ENCODE peak calls at places on chromosomes 7 and 10, in eight cellular contexts. P, S, X, F, M, B, T and L are unnamed samples.

GRCh38 chr7:142754681-142755575 is 5.7 kb downstream of the PRSS1 start:
- DNase-seq in X (no peak), M (no peak), P (no peak), S (no peak), F (no peak), T (peak), B (no peak), L (no peak)

GRCh38 chr10:974038-974784 is 14.0 kb upstream of the GTPBP4 start:
- DNase-seq in M (no peak), P (no peak), X (no peak), S (no peak), T (no peak), B (peak), F (no peak), L (no peak)

GRCh38 chr7:81470084-81470723 is 299.6 kb downstream of the HGF start:
- DNase-seq in M (peak), B (peak), T (peak), F (no peak), X (peak), P (peak), S (peak), L (peak)

GRCh38 chr7:142602756-142603155 is 146.5 kb upstream of the PRSS1 start:
- DNase-seq in M (no peak), P (no peak), F (no peak), X (no peak), B (no peak), T (no peak), S (no peak), L (no peak)

GRCh38 chr7:99386584-99387238 is 12.2 kb downstream of the ARPC1B start:
- DNase-seq in S (no peak), X (no peak), M (no peak), T (peak), F (no peak), B (no peak), P (peak), L (peak)

GRCh38 chr7:9028012-9028411 is 594.6 kb downstream of the NXPH1 start:
- DNase-seq in P (no peak), F (no peak), S (no peak), T (no peak), X (no peak), M (no peak), B (no peak), L (no peak)

GRCh38 chr10:63628526-63629362 is 107.5 kb downstream of the REEP3 start:
- DNase-seq in M (peak), P (no peak), X (peak), F (no peak), S (peak), B (peak), T (peak), L (peak)

GRCh38 chr10:119466655-119467054 is 75.9 kb downstream of the RGS10 start:
- DNase-seq in T (peak), M (no peak), F (no peak), S (peak), P (no peak), B (no peak), X (no peak), L (peak)

GRCh38 chr7:47435889-47436312 is 146.0 kb downstream of the TNS3 start:
- DNase-seq in P (no peak), B (no peak), S (peak), T (peak), F (no peak), X (peak), M (peak), L (peak)

GRCh38 chr7:77537595-77538185 is 595 bp downstream of the PTPN12 start:
- DNase-seq in F (peak), T (peak), B (peak), S (no peak), M (peak), P (peak), X (peak), L (peak)

GRCh38 chr10:102509387-102509786 is 5.6 kb downstream of the SUFU start:
- DNase-seq in P (peak), B (no peak), S (no peak), X (no peak), T (peak), F (no peak), M (no peak), L (no peak)

GRCh38 chr10:43202224-43202656 is 64.0 kb downstream of the CSGALNACT2 start:
- DNase-seq in S (no peak), F (peak), M (peak), X (no peak), B (peak), T (no peak), P (no peak), L (peak)

GRCh38 chr10:9081253-9081652 is 1026.8 kb downstream of the GATA3 start:
- DNase-seq in P (no peak), X (no peak), S (no peak), B (no peak), F (no peak), M (no peak), T (peak), L (no peak)

GRCh38 chr10:89086801-89087513 is 96.4 kb downstream of the FAS start:
- DNase-seq in B (peak), X (no peak), S (no peak), T (peak), P (no peak), M (peak), F (no peak), L (peak)

GRCh38 chr7:129502708-129503685 is 666 bp downstream of the SMKR1 start:
- DNase-seq in S (no peak), M (peak), F (no peak), P (no peak), T (peak), B (no peak), X (no peak), L (peak)

GRCh38 chr10:86067436-86068050 is 299.1 kb downstream of the GRID1 start:
- DNase-seq in S (no peak), P (no peak), T (no peak), B (no peak), M (no peak), X (no peak), F (no peak), L (no peak)

GRCh38 chr7:126696236-126696635 is 556.5 kb downstream of the GRM8 start:
- DNase-seq in T (no peak), S (no peak), F (no peak), M (no peak), B (no peak), X (no peak), P (no peak), L (no peak)

GRCh38 chr10:118689070-118689858 is 65.5 kb downstream of the CACUL1 start:
- DNase-seq in P (no peak), T (no peak), F (no peak), S (no peak), B (no peak), X (no peak), M (no peak), L (no peak)

GRCh38 chr10:29317027-29317420 is 28.2 kb downstream of the LYZL1 start:
- DNase-seq in F (no peak), M (no peak), P (no peak), X (no peak), B (no peak), S (no peak), T (peak), L (no peak)

GRCh38 chr7:30616318-30616717 is 21.6 kb downstream of the GARS1 start:
- DNase-seq in P (no peak), B (no peak), X (no peak), F (no peak), T (no peak), S (no peak), M (no peak), L (no peak)